ENCODE peak calls at places on chromosomes 11 and 22, in six cellular contexts. N is A549, H is psoas muscle, L is BJ, S is fibroblast of villous mesenchyme, Y is retinal pigment epithelial cell. C is an unnamed sample.
A peak's percentile ranks its signal among the peaks of the same experiment; 100 is the strongest.

GRCh38 chr11:108647701-108648527 is 17.0 kb upstream of the DDX10 start:
- DNase-seq in N (peak; percentile 18), H (peak; percentile 49), L (peak; percentile 33), S (peak; percentile 81), Y (peak; percentile 56), C (peak; percentile 62)

GRCh38 chr22:46963672-46964545 is 201.5 kb downstream of the TBC1D22A start:
- DNase-seq in N (no peak), H (no peak), L (no peak), S (no peak), Y (no peak), C (no peak)

GRCh38 chr11:14809466-14809865 is 82.6 kb downstream of the CYP2R1 start:
- DNase-seq in N (no peak), H (no peak), L (no peak), S (no peak), Y (no peak), C (no peak)

GRCh38 chr22:43446881-43447280 is 35.1 kb downstream of the MPPED1 start:
- DNase-seq in N (peak; percentile 38), H (no peak), L (no peak), S (no peak), Y (no peak), C (no peak)

GRCh38 chr11:95734009-95734572 is 55.5 kb downstream of the FAM76B start:
- DNase-seq in N (no peak), H (no peak), L (no peak), S (no peak), Y (no peak), C (no peak)

GRCh38 chr22:19504900-19505734 is 19.1 kb downstream of the CLDN5 start:
- DNase-seq in N (no peak), H (no peak), L (no peak), S (no peak), Y (no peak), C (no peak)

GRCh38 chr11:1733716-1734351 is 16.6 kb downstream of the IFITM10 start:
- DNase-seq in N (no peak), H (no peak), L (no peak), S (no peak), Y (no peak), C (no peak)

GRCh38 chr11:105181100-105181499 is 41.5 kb upstream of the CARD18 start:
- DNase-seq in N (no peak), H (no peak), L (no peak), S (peak; percentile 46), Y (peak; percentile 28), C (no peak)

GRCh38 chr22:28187612-28188011 is 268.6 kb upstream of the PITPNB start:
- DNase-seq in N (no peak), H (no peak), L (no peak), S (no peak), Y (no peak), C (no peak)

GRCh38 chr22:24178502-24179440 is 2.5 kb upstream of the SUSD2 start:
- DNase-seq in N (no peak), H (no peak), L (no peak), S (no peak), Y (no peak), C (no peak)

GRCh38 chr11:73182824-73183321 is 35.2 kb upstream of the P2RY2 start:
- DNase-seq in N (no peak), H (no peak), L (no peak), S (peak; percentile 30), Y (no peak), C (no peak)

GRCh38 chr22:40009231-40009769 is 14.5 kb downstream of the FAM83F start:
- DNase-seq in N (no peak), H (no peak), L (no peak), S (no peak), Y (no peak), C (no peak)

GRCh38 chr11:96376796-96377195 is 12.9 kb downstream of the CCDC82 start:
- DNase-seq in N (no peak), H (no peak), L (no peak), S (no peak), Y (no peak), C (no peak)

GRCh38 chr22:35230839-35231584 is 26.3 kb upstream of the HMGXB4 start:
- DNase-seq in N (no peak), H (no peak), L (no peak), S (no peak), Y (no peak), C (no peak)
- H3K4me3 ChIP-seq in N (peak overlapping the region; percentile 32), H (no peak overlapping the region), L (no peak overlapping the region), S (no peak overlapping the region), Y (no peak overlapping the region), C (no peak overlapping the region)

GRCh38 chr11:61392991-61393595 is 706 bp downstream of the TMEM216 start:
- DNase-seq in N (peak; percentile 35), H (no peak), L (no peak), S (no peak), Y (no peak), C (no peak)
- TF ChIP-seq CTCF in N (peak; percentile 32), H (no peak), L (peak; percentile 28), S (peak; percentile 34), Y (peak; percentile 49), C (peak; percentile 52)

GRCh38 chr11:129374081-129374992 is 1.3 kb upstream of the BARX2 start:
- DNase-seq in N (no peak), H (peak; percentile 17), L (no peak), S (no peak), Y (no peak), C (no peak)

GRCh38 chr11:129377739-129378138 is 2.1 kb downstream of the BARX2 start:
- DNase-seq in N (no peak), H (no peak), L (no peak), S (no peak), Y (no peak), C (no peak)

GRCh38 chr11:129375731-129376657 is at the start of gene BARX2:
- DNase-seq in N (no peak), H (no peak), L (no peak), S (peak; percentile 60), Y (peak; percentile 28), C (peak; percentile 11)

GRCh38 chr11:129374993-129375721 is 491 bp upstream of the BARX2 start:
- DNase-seq in N (peak; percentile 26), H (peak; percentile 66), L (no peak), S (peak; percentile 3), Y (no peak), C (no peak)

DNA sequence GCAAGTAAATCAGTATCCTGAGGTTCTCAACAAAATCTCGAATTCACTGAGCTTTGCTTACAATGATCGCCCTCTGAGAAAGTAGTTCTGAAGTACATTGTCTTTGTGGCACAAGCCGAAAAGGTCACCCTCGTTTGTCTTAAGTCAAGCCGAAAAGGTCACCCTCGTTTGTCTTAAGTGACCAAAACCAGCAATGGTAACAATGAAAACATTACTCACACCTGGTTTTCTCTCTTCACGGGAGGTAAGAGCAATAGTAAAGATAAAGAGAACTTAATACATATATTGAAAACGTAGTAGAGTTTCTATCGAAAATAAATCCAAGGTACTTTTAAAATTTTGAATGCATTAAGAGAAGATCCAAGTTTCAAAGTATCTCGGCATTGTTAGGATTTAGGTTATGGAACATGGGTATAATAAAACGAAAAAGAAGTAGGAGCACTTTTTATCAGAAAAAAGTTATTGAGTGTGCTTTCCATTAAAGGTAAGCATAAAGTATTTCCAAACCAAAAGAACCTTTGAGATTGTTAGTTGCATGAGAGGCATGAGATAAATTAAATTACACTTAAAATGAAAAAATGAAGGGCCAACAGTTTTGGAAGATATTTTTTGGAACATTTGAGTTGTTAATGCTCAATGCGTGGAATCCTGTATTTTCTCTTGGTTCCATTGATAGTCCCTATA is 1.2 kb downstream of the BARX2 start:
- DNase-seq in N (no peak), H (no peak), L (no peak), S (no peak), Y (no peak), C (no peak)
- H3K4me3 ChIP-seq in N (no peak overlapping the region), H (no peak overlapping the region), L (no peak overlapping the region), S (no peak overlapping the region), Y (no peak overlapping the region), C (no peak overlapping the region)

DNA sequence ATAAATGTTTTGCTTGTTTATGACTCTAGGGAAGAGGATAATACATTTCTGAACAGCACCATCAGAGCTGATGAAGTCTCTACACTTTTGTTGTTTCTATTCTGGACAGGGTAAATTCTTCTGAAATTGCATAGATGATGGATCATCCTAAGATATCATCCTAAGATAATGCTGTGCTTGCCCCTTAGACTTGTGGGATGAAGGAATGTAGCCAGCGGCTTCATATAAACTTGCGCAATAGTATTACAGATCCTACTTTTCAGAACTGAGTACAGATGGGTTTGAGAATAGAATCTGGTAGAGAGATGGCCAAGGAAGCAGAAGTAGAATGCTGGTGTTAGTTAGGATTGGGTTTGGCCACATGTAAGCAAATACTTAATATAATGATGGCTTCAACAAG is 61.0 kb downstream of the NCAM1 start:
- DNase-seq in N (no peak), H (no peak), L (peak; percentile 51), S (peak; percentile 31), Y (no peak), C (no peak)
- TF ChIP-seq CTCF in N (no peak), H (no peak), L (no peak), S (no peak), Y (no peak), C (no peak)